ENCODE peak calls at places on chromosomes 13 and 19, in four cellular contexts. X, M, B and G are unnamed samples.

GRCh38 chr13:24627090-24627714 is 53.0 kb upstream of the ATP12A start:
- DNase-seq in B (no peak), X (peak; percentile 20), M (peak; percentile 72), G (no peak)

GRCh38 chr19:46132508-46133100 is 8.1 kb upstream of the IGFL3 start:
- DNase-seq in X (no peak), B (no peak), M (no peak), G (no peak)

GRCh38 chr13:73767747-73768315 is 366.4 kb downstream of the KLF12 start:
- DNase-seq in X (no peak), B (no peak), M (peak; percentile 44), G (no peak)

GRCh38 chr13:25064396-25064795 is 31.5 kb upstream of the PABPC3 start:
- DNase-seq in X (no peak), B (no peak), M (no peak), G (no peak)

GRCh38 chr13:96650301-96650886 is 343.9 kb downstream of the OXGR1 start:
- DNase-seq in B (peak; percentile 74), M (no peak), X (peak; percentile 89), G (peak; percentile 48)

GRCh38 chr19:1074512-1075283 is 7.7 kb downstream of the ARHGAP45 start:
- DNase-seq in X (no peak), B (no peak), M (peak; percentile 92), G (peak; percentile 75)

GRCh38 chr13:48731957-48732569 is 78.3 kb downstream of the CYSLTR2 start:
- DNase-seq in B (no peak), M (peak; percentile 56), X (peak; percentile 49), G (peak; percentile 42)

GRCh38 chr13:39952244-39953233 is 297.1 kb downstream of the COG6 start:
- DNase-seq in M (no peak), X (peak; percentile 63), B (no peak), G (peak; percentile 73)

GRCh38 chr19:38142176-38143035 is 81.6 kb downstream of the DPF1 start:
- DNase-seq in B (no peak), M (peak; percentile 52), X (peak; percentile 51), G (peak; percentile 63)

GRCh38 chr13:27120011-27120410 is 51.6 kb downstream of the USP12 start:
- DNase-seq in B (no peak), M (no peak), X (no peak), G (peak; percentile 26)

GRCh38 chr19:7516878-7517277 is 975 bp downstream of the ZNF358 start:
- DNase-seq in B (no peak), M (no peak), X (no peak), G (no peak)

GRCh38 chr13:49214917-49215376 is 5.2 kb upstream of the MLNR start:
- DNase-seq in B (no peak), X (no peak), M (peak; percentile 67), G (peak; percentile 30)

GRCh38 chr19:46355234-46355990 is 8.5 kb downstream of the PPP5C start:
- DNase-seq in M (no peak), B (no peak), X (no peak), G (no peak)

GRCh38 chr19:53945441-53945840 is 17.3 kb upstream of the CACNG8 start:
- DNase-seq in M (no peak), X (peak; percentile 18), B (no peak), G (peak; percentile 53)

GRCh38 chr19:49533551-49534488 is 6.0 kb downstream of the RCN3 start:
- DNase-seq in X (peak; percentile 35), M (peak; percentile 61), B (no peak), G (peak; percentile 44)

GRCh38 chr13:99314640-99315176 is 7.5 kb upstream of the GPR183 start:
- DNase-seq in B (no peak), M (no peak), X (peak; percentile 91), G (peak; percentile 92)

GRCh38 chr13:98771838-98772611 is 19.6 kb upstream of the SLC15A1 start:
- DNase-seq in M (no peak), B (peak; percentile 54), X (no peak), G (no peak)

GRCh38 chr13:96671073-96671472 is 323.2 kb downstream of the OXGR1 start:
- DNase-seq in X (no peak), M (no peak), B (no peak), G (no peak)

GRCh38 chr13:32259116-32259515 is 56.0 kb downstream of the ZAR1L start:
- DNase-seq in M (no peak), X (no peak), B (no peak), G (no peak)

GRCh38 chr13:106649495-106649894 is 81.6 kb upstream of the ARGLU1 start:
- DNase-seq in X (no peak), M (peak; percentile 78), B (peak; percentile 79), G (no peak)

GRCh38 chr19:40717880-40718773 is 1.2 kb downstream of the ITPKC start:
- DNase-seq in M (peak; percentile 60), B (no peak), X (peak; percentile 59), G (peak; percentile 47)

GRCh38 chr13:77222909-77223308 is 104.0 kb downstream of the MYCBP2 start:
- DNase-seq in M (no peak), B (no peak), X (no peak), G (no peak)

GRCh38 chr13:103030776-103031175 is 35.4 kb downstream of the SLC10A2 start:
- DNase-seq in X (no peak), B (no peak), M (no peak), G (no peak)

GRCh38 chr13:59391696-59392095 is 772.0 kb downstream of the DIAPH3 start:
- DNase-seq in X (peak; percentile 70), M (peak; percentile 67), B (peak; percentile 16), G (peak; percentile 60)

GRCh38 chr13:104750377-104750776 is 1684.2 kb upstream of the SLC10A2 start:
- DNase-seq in X (no peak), B (peak; percentile 85), M (no peak), G (no peak)

GRCh38 chr19:11766597-11767591 is at the start of gene ZNF441:
- DNase-seq in X (peak; percentile 89), B (peak; percentile 74), M (peak; percentile 100), G (peak; percentile 93)

GRCh38 chr13:74889321-74889720 is 592.6 kb downstream of the TBC1D4 start:
- DNase-seq in B (peak; percentile 38), X (peak; percentile 48), M (no peak), G (peak; percentile 14)

GRCh38 chr13:102198418-102199322 is 203.2 kb downstream of the FGF14 start:
- DNase-seq in B (no peak), X (peak; percentile 73), M (no peak), G (peak; percentile 50)

DNA sequence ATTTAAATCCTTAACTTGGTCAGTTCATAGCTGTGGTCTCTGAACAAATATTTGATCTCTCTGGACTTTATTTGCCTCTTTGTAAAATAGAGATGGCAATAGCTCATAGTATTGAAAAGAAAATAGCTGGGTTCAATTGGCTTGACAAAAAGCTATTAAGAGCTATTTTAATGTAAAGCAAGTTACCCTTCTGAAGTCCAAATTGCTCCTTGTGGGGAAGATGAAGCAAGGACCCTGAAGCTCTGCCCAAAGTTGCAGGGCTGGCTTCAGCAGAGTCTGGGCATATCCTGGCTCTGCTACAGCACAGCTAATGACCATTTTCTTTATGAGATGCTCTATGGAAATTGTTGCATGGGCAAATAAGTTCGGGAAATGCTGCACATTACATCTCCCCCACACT is 484.5 kb downstream of the TDRD3 start:
- DNase-seq in M (no peak), B (no peak), X (no peak), G (no peak)
- H3K4me3 ChIP-seq in M (no peak overlapping the region), B (no peak overlapping the region), X (no peak overlapping the region), G (no peak overlapping the region)

GRCh38 chr13:53778937-53779336 is 750.3 kb downstream of the OLFM4 start:
- DNase-seq in B (no peak), M (no peak), X (no peak), G (no peak)

GRCh38 chr13:53784331-53784730 is 755.7 kb downstream of the OLFM4 start:
- DNase-seq in X (no peak), B (no peak), M (no peak), G (no peak)

GRCh38 chr13:53783466-53783865 is 754.9 kb downstream of the OLFM4 start:
- DNase-seq in M (no peak), X (no peak), B (no peak), G (no peak)

GRCh38 chr13:53781941-53782340 is 753.3 kb downstream of the OLFM4 start:
- DNase-seq in X (no peak), B (no peak), M (no peak), G (no peak)

DNA sequence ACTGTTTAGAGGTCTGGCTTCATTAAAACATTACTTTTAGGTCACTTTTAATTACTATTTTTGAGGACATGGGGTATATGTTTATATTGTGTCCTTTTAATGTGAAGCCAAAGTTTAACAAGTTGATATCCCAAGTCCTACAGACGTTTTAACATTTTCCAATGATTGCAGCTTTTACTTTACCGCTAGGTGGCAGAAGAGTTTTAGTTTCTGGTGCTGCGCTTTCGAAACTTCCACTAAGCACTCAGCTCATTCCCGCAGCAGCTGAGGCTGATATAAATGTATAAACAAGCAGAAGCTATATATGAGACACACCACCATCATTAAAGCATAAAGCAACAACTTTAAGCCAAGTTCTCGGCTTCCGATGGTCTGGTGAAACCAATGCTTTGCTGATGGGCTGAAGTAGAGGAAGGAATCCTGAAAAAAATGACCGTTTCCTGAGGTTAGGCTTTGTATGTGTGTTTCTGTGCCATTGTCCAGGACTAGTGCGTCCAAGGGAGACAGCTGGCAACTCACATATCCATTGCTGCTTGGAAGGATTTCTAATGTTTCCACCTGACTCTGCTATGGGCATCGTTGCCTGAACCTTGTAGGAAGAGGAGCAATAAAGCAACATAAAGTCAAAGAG is 753.9 kb downstream of the OLFM4 start:
- DNase-seq in B (peak; percentile 26), X (peak; percentile 46), M (peak; percentile 17), G (peak; percentile 24)
- TF ChIP-seq CTCF in B (peak; percentile 78), X (peak; percentile 70), M (peak; percentile 62), G (peak; percentile 55)

GRCh38 chr19:35315883-35316282 is 13.1 kb upstream of the CD22 start:
- DNase-seq in B (no peak), X (no peak), M (no peak), G (no peak)

GRCh38 chr19:35314858-35315470 is 14.0 kb upstream of the CD22 start:
- DNase-seq in B (no peak), M (no peak), X (no peak), G (no peak)

GRCh38 chr19:35311901-35312665 is 16.9 kb upstream of the CD22 start:
- DNase-seq in X (no peak), M (no peak), B (no peak), G (no peak)

GRCh38 chr19:35313614-35314013 is 15.4 kb upstream of the CD22 start:
- DNase-seq in B (no peak), M (no peak), X (no peak), G (no peak)

DNA sequence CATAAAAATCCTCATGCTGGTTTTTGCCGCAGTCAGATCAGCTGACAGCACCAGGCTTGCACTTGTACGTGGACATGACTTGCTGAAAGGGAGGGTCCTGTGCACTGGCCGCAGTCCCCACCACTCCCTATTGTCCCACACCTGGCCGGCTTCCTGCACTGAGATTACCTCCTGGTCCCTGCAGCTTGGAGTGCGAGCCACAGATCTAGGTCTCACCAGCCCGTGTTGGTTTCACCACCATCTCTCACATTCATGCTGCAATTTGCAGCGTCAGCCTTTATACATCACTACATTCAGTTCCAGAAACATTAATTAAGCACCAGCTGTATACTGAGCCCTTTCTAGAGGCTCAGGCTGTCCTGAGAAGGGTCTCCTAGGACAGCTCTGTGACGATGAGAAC is 15.0 kb upstream of the CD22 start:
- DNase-seq in X (no peak), M (no peak), B (no peak), G (no peak)
- H3K4me3 ChIP-seq in X (no peak overlapping the region), M (no peak overlapping the region), B (no peak overlapping the region), G (no peak overlapping the region)

DNA sequence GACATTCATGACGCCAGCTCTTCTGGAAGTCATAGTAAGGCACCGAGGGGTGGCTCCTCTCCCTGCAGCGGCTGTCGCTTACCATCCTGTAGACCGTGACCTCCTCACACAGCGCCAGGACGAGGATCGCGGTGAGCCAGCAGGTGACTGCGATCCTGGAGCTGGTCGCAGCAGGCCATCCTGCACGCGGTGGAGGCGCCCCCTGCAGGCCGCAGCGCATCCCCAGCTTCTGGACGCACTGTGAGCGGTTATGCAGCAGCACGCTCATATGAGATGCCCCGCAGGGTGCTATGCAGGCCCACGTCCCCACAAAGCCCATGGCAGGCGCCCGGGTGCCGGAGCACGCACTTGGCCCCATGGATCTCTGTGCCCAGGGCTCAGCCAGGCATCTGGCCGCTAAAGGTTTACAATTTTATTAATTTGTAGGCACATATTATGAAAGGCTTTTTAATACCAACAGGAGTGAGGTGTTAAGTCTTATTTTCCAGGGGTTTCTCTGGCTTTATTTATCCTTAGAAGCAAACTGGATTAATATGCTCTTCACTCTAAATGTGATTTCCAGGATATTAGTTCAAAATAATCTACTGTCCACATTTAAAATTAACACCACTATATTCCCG is 35.6 kb upstream of the PSPC1 start:
- DNase-seq in B (no peak), X (peak; percentile 11), M (peak; percentile 42), G (no peak)
- TF ChIP-seq CTCF in B (peak; percentile 69), X (peak; percentile 40), M (peak; percentile 21), G (peak; percentile 48)